ENCODE peak calls at places on chromosomes 3 and 15, in five cellular contexts. Z is esophagus muscularis mucosa, R is transverse colon, I is cardiac fibroblast, L is heart left ventricle. T is an unnamed sample.

GRCh38 chr3:174035317-174035886 is 637.9 kb downstream of the NLGN1 start:
- DNase-seq in I (peak), Z (no peak), L (no peak), R (no peak), T (no peak)

GRCh38 chr3:120052685-120053084 is 41.6 kb downstream of the GSK3B start:
- DNase-seq in Z (no peak), L (no peak), R (no peak), I (no peak), T (no peak)

GRCh38 chr3:71397046-71397445 is 186.5 kb downstream of the FOXP1 start:
- DNase-seq in I (peak), Z (no peak), L (no peak), R (peak), T (no peak)

GRCh38 chr15:75620043-75620775 is 5.3 kb downstream of the SNUPN start:
- DNase-seq in Z (no peak), R (peak), L (peak), I (peak), T (no peak)

GRCh38 chr15:63327648-63328421 is 50.4 kb downstream of the APH1B start:
- DNase-seq in R (no peak), L (peak), Z (no peak), I (no peak), T (no peak)

GRCh38 chr15:50248994-50249586 is 16.4 kb downstream of the HDC start:
- DNase-seq in L (no peak), Z (no peak), R (no peak), I (no peak), T (no peak)

GRCh38 chr15:72532991-72533601 is 59.0 kb downstream of the ARIH1 start:
- DNase-seq in R (no peak), I (no peak), L (no peak), Z (no peak), T (no peak)

GRCh38 chr15:41066516-41066915 is 49.6 kb downstream of the INO80 start:
- DNase-seq in R (no peak), L (no peak), Z (no peak), I (no peak), T (no peak)

GRCh38 chr15:25673972-25674371 is 189.2 kb downstream of the ATP10A start:
- DNase-seq in R (no peak), Z (no peak), L (no peak), I (no peak), T (no peak)

GRCh38 chr3:139561959-139562676 is 22.6 kb upstream of the RBP1 start:
- DNase-seq in I (peak), L (no peak), Z (peak), R (peak), T (no peak)

GRCh38 chr3:65751123-65751700 is 287.5 kb downstream of the MAGI1 start:
- DNase-seq in Z (no peak), R (peak), I (peak), L (peak), T (no peak)

GRCh38 chr3:35223636-35224035 is 415.7 kb upstream of the ARPP21 start:
- DNase-seq in I (no peak), R (no peak), L (no peak), Z (no peak), T (no peak)

GRCh38 chr3:125990253-125990970 is 21.4 kb downstream of the ROPN1B start:
- DNase-seq in R (peak), Z (peak), L (peak), I (peak), T (peak)

GRCh38 chr3:72891053-72891855 is 3.4 kb downstream of the GXYLT2 start:
- DNase-seq in R (peak), Z (no peak), L (peak), I (peak), T (peak)

GRCh38 chr3:45978348-45978747 is 17.3 kb downstream of the FYCO1 start:
- DNase-seq in R (peak), I (no peak), L (no peak), Z (no peak), T (no peak)

GRCh38 chr3:126925411-126926171 is 57.3 kb upstream of the PLXNA1 start:
- DNase-seq in I (no peak), R (no peak), L (peak), Z (no peak), T (no peak)

GRCh38 chr3:95389725-95390313 is 1327.0 kb downstream of the NSUN3 start:
- DNase-seq in L (no peak), Z (no peak), I (no peak), R (no peak), T (no peak)

GRCh38 chr3:127610105-127610504 is 11.9 kb downstream of the MCM2 start:
- DNase-seq in Z (no peak), I (no peak), R (no peak), L (no peak), T (no peak)

GRCh38 chr3:45034612-45035252 is 8.6 kb downstream of the CLEC3B start:
- DNase-seq in I (no peak), Z (no peak), R (peak), L (peak), T (no peak)

GRCh38 chr3:106208979-106209378 is 340.2 kb upstream of the CBLB start:
- DNase-seq in R (no peak), Z (no peak), I (peak), L (no peak), T (no peak)

GRCh38 chr15:88091444-88092016 is 165.0 kb downstream of the NTRK3 start:
- DNase-seq in I (no peak), Z (no peak), L (no peak), R (no peak), T (no peak)

GRCh38 chr3:44584646-44585501 is at the start of gene ZNF660:
- DNase-seq in L (peak), R (peak), I (peak), Z (peak), T (peak)

GRCh38 chr3:76097588-76097975 is 312.2 kb upstream of the ZNF717 start:
- DNase-seq in R (no peak), Z (no peak), I (no peak), L (no peak), T (no peak)

GRCh38 chr3:81743096-81744025 is 18.1 kb downstream of the GBE1 start:
- DNase-seq in L (no peak), R (no peak), I (peak), Z (peak), T (peak)

GRCh38 chr15:62894322-62895085 is 148.0 kb upstream of the TPM1 start:
- DNase-seq in L (no peak), R (no peak), Z (no peak), I (no peak), T (no peak)

GRCh38 chr3:149465351-149465883 is 9.1 kb upstream of the TM4SF4 start:
- DNase-seq in L (peak), Z (peak), I (no peak), R (no peak), T (no peak)

GRCh38 chr15:40339621-40339945 is 1.2 kb downstream of the CCDC9B start:
- DNase-seq in I (no peak), L (no peak), Z (no peak), R (peak), T (no peak)

GRCh38 chr15:84887928-84888327 is 3.5 kb downstream of the SLC28A1 start:
- DNase-seq in Z (no peak), L (no peak), I (no peak), R (no peak), T (no peak)

GRCh38 chr15:59792359-59792758 is 103.2 kb upstream of the BNIP2 start:
- DNase-seq in L (no peak), Z (no peak), I (no peak), R (no peak), T (no peak)

GRCh38 chr3:52633786-52634185 is 51.9 kb downstream of the PBRM1 start:
- DNase-seq in R (no peak), Z (no peak), I (no peak), L (no peak), T (no peak)

GRCh38 chr3:126431103-126431534 is 36.4 kb downstream of the CFAP100 start:
- DNase-seq in R (no peak), Z (no peak), L (no peak), I (no peak), T (no peak)

GRCh38 chr3:159082514-159082913 is 280.7 kb downstream of the MFSD1 start:
- DNase-seq in I (no peak), L (no peak), Z (no peak), R (no peak), T (peak)

GRCh38 chr15:67146875-67147381 is 81.5 kb downstream of the SMAD3 start:
- DNase-seq in I (peak), R (peak), L (peak), Z (no peak), T (peak)

GRCh38 chr3:146517684-146518435 is 26.5 kb downstream of the PLSCR1 start:
- DNase-seq in Z (no peak), R (no peak), I (no peak), L (no peak), T (no peak)

GRCh38 chr3:59817511-59817910 is 767.7 kb upstream of the CFAP20DC start:
- DNase-seq in L (no peak), R (no peak), Z (no peak), I (no peak), T (no peak)

GRCh38 chr3:126263539-126263938 is 83.2 kb upstream of the ALDH1L1 start:
- DNase-seq in Z (no peak), L (no peak), R (no peak), I (no peak), T (no peak)

GRCh38 chr3:14991148-14991742 is 43.9 kb downstream of the NR2C2 start:
- DNase-seq in I (peak), L (no peak), R (no peak), Z (no peak), T (no peak)

GRCh38 chr3:31346542-31346979 is 186.2 kb upstream of the STT3B start:
- DNase-seq in I (no peak), Z (no peak), R (no peak), L (no peak), T (no peak)
- H3K4me3 ChIP-seq in I (no peak), Z (no peak), R (no peak), L (no peak), T (no peak)

GRCh38 chr3:111070772-111071256 is 802 bp upstream of the NECTIN3 start:
- DNase-seq in I (no peak), R (no peak), L (no peak), Z (no peak), T (no peak)
- H3K4me3 ChIP-seq in I (peak), R (peak), L (peak), Z (peak), T (peak)

GRCh38 chr3:89300976-89301375 is 193.6 kb downstream of the EPHA3 start:
- DNase-seq in L (no peak), R (no peak), I (no peak), Z (no peak), T (peak)
- H3K4me3 ChIP-seq in L (no peak), R (no peak), I (no peak), Z (no peak), T (no peak)

DNA sequence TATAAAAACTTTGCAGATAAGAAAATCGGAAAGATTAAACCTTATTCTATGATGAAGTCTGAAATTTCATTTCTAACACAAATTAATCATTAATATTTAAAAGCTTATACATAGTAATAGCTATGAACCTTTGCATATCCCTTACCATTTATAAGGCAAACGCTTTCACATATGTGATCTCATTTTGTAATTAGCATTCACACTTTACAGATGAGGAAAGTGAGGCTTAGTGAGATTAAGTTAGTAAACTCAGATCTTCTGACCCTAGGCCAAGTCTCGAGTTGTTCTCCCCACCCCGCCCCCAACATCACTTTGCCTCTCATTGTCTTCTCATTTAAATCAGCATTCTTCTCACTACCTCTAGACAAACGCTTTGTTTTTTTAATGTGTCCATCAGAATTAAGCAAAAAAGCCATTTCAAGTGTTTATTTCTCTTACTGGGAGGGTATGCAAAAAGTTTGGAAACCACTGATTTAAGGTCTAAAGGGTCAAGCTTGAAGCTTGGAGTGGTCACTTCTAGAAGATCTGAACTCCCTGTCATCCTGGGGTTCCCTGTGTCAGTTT is 172.9 kb upstream of the BCL6 start:
- DNase-seq in Z (no peak), R (no peak), L (no peak), I (no peak), T (no peak)
- H3K4me3 ChIP-seq in Z (no peak), R (no peak), L (no peak), I (no peak), T (no peak)

DNA sequence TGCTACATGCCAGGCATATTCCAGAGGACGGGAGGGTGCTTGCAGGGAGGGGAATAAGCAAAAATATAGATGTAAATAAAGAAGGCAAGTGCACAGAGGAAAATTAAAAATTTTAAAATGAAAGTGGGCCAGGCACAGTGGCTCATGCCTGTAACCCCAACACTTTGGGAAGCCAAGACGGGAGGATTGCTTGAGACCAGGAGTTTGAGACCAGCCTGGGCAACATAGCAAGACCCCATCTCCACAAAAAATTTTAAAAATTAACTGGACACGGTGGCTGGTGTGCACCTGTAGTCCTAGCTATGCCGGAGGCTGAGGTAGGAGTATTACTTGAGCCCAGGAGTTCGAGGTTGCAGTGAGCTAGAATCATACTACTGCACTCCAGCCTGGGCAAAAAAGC is 22.4 kb downstream of the ZBTB38 start:
- DNase-seq in L (no peak), I (no peak), R (no peak), Z (no peak), T (no peak)
- H3K4me3 ChIP-seq in L (no peak), I (no peak), R (no peak), Z (no peak), T (no peak)

DNA sequence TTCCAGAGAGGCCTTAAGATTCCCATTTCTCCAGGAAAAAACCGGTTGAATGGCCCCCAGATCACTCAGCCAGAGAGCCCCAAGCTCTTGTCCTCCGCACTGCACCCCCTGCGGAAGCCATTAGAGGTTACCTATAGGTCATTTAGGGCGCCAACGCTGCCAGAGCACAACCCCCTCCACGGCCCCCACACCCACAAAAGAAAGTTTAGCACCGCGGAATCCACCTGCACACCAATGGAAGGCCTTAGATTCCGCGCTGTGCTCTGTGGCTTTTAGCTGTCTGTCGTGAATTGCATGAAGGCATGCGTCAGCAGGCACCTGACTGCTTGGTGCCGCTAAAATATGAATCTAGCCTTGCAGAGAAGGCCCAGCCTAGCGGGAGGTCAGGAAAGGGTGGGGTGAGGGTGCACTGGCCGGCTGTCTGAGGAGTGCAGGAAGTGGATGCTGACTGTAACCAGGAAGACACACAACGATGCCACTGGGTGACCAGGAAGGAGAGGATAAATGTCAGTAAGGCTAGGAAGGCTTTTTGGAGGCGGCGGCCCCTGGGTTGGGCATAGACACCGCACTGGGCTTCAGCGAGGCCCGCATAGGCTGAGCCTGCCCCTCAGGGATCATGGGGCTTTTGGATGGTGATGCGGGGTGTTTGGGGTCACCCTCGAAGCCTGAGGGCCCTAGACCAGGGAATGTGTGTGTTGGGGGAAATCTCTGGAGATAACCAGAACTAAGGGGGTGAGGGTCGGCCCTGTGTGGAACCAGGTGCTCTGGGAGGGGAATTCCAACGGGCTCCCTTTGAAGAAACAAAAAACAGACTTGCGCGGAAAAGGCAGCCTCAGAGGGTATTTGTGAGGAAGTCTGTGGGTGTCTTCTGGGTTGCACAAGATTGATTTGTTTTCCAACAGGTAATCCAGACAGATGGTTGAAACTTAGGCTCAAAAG is 964 bp upstream of the NUP210 start:
- DNase-seq in I (no peak), L (no peak), R (peak), Z (no peak), T (no peak)
- H3K4me3 ChIP-seq in I (no peak), L (peak), R (peak), Z (peak), T (no peak)

GRCh38 chr3:10366681-10367101 is 45.8 kb upstream of the SEC13 start:
- DNase-seq in R (no peak), Z (no peak), L (no peak), I (peak), T (peak)
- H3K4me3 ChIP-seq in R (no peak), Z (no peak), L (no peak), I (no peak), T (no peak)

DNA sequence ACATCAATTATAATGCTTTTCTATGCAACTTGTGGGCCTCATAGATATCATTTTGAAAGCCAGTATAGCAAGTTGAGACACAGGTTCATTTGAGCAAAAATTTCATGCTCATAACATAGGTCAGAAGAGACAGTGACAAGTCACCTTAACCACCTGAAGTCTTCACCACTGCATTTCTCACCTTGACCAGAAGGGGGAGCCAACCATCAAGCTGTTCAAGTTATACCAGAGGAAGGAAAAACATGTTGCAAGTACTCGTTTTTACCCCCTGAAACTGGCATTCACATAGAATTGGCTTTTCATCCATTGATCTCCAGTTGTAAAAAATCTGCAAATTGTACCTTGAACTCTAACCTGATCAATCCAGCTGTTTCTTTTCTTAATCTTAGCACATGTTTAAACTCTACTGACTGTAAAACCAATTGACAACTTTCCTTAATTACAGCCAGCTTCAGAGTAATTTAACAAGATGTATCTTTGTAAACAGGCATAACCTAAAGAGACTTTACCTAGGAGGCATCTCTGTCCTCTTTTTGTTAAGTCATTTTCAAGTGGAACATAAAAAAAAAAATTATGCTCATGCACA is 1.4 kb downstream of the LMOD3 start:
- DNase-seq in R (peak), L (peak), Z (no peak), I (peak), T (no peak)
- H3K4me3 ChIP-seq in R (no peak), L (peak), Z (peak), I (no peak), T (no peak)